ENCODE peak calls at places on chromosomes 7 and 10, in nine cellular contexts. V is GM23338, K is AG09309, S is pancreas, C is astrocyte of the cerebellum, U is cardiac muscle cell, N is lower leg skin, X is PC-9, G is A673. M is an unnamed sample.

GRCh38 chr10:132879408-132880147 is 62.8 kb downstream of the CFAP46 start:
- DNase-seq in V (no peak), K (no peak), S (no peak), C (no peak), U (no peak), N (peak), X (no peak), G (no peak), M (no peak)

GRCh38 chr7:139777304-139777890 is 401 bp downstream of the HIPK2 start:
- DNase-seq in V (peak), K (no peak), S (peak), C (no peak), U (peak), N (no peak), X (no peak), G (peak), M (no peak)

GRCh38 chr7:108541493-108541892 is 15.6 kb upstream of the PNPLA8 start:
- DNase-seq in V (peak), K (no peak), S (no peak), C (no peak), U (no peak), N (no peak), X (no peak), G (no peak), M (no peak)

GRCh38 chr10:95116869-95117269 is 47.6 kb upstream of the CYP2C8 start:
- DNase-seq in V (no peak), K (no peak), S (no peak), C (no peak), U (no peak), N (no peak), X (no peak), G (no peak), M (no peak)

GRCh38 chr10:11560076-11560709 is 51.3 kb downstream of the USP6NL start:
- DNase-seq in V (no peak), K (no peak), S (no peak), C (no peak), U (no peak), N (no peak), X (no peak), G (no peak), M (peak)

GRCh38 chr10:117464176-117464575 is 78.4 kb upstream of the EMX2 start:
- DNase-seq in V (no peak), K (no peak), S (no peak), C (no peak), U (no peak), N (no peak), X (no peak), G (no peak), M (no peak)

GRCh38 chr7:138887872-138888656 is 90.1 kb upstream of the ATP6V0A4 start:
- DNase-seq in V (no peak), K (no peak), S (no peak), C (no peak), U (no peak), N (no peak), X (no peak), G (no peak), M (no peak)

GRCh38 chr7:38229386-38229785 is 44.0 kb downstream of the TARP start:
- DNase-seq in V (no peak), K (peak), S (no peak), C (peak), U (no peak), N (no peak), X (no peak), G (no peak), M (no peak)

GRCh38 chr7:117656806-117657205 is 177.0 kb downstream of the CFTR start:
- DNase-seq in V (no peak), K (no peak), S (no peak), C (no peak), U (no peak), N (no peak), X (no peak), G (no peak), M (no peak)
- TF ChIP-seq CTCF in V (no peak), K (no peak), S (no peak), C (no peak), U (no peak), N (no peak), X (no peak), G (no peak), M (no peak)

DNA sequence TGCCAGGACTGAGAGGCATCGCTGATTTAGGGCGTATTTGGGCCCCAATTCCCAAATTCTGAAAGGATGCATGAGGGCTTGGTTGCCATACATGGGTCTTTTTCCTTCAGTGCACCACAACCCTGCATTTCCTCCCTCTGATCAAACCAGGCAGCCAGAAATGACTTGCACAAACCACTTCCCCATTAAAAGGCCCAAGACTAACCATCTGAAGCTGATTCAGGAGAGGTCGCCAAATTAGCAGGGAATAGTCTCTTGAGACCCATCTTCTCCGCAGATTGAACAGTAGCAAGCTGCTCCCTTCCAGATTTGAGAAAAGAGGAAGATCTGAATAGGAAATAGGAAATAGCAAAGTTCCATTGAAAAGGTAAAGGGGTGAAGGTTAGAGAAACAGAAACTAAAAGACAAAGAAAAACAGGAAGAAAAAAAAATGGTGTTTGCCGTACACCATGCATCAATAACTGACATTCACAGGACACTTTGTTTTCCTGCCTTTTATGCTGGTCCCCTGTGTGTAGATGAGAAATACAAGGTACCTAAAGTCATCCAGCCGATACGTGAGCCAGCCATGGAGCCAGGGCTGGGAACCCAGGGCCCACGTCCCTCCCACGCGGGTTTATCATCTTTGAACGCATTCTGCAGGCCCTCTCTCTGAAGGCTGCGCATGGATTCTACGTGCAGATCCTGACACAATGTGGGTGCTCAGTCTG is 268.3 kb upstream of the NPVF start:
- DNase-seq in V (no peak), K (no peak), S (no peak), C (no peak), U (no peak), N (no peak), X (no peak), G (no peak), M (no peak)
- H3K4me3 ChIP-seq in V (no peak), K (no peak), S (no peak), C (no peak), U (no peak), N (no peak), X (no peak), G (no peak), M (no peak)

GRCh38 chr7:47225387-47226170 is 356.3 kb downstream of the TNS3 start:
- DNase-seq in V (no peak), K (peak), S (no peak), C (no peak), U (no peak), N (peak), X (no peak), G (no peak), M (no peak)

GRCh38 chr7:47231081-47231480 is 350.8 kb downstream of the TNS3 start:
- DNase-seq in V (no peak), K (no peak), S (no peak), C (no peak), U (no peak), N (peak), X (no peak), G (no peak), M (no peak)

GRCh38 chr7:47226688-47227087 is 355.2 kb downstream of the TNS3 start:
- DNase-seq in V (no peak), K (no peak), S (no peak), C (no peak), U (no peak), N (peak), X (no peak), G (no peak), M (no peak)

GRCh38 chr7:47228386-47229014 is 353.4 kb downstream of the TNS3 start:
- DNase-seq in V (peak), K (no peak), S (no peak), C (no peak), U (no peak), N (peak), X (no peak), G (no peak), M (peak)

DNA sequence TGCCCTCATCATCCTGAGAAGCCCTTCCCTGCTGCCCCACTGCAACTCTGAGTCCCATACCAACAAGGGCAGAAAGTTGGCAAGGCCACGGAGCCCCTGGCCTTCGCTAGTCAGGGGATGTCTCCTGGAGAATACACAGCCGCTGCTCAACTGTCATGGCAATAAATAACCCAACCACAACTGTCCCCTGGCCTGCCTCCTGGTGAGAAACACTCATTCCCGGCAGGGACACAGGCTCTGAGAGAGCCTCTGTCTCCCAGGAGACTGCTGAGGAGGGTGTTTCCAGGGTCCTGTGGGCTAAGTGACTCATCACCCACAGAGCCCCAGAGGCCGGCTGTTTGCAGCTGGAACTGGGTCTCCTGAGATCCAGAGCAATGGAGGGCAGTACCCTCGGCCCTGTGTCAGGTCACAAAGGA is 354.1 kb downstream of the TNS3 start:
- DNase-seq in V (no peak), K (peak), S (no peak), C (peak), U (no peak), N (peak), X (no peak), G (peak), M (no peak)
- TF ChIP-seq CTCF in V (no peak), K (no peak), S (no peak), C (no peak), U (no peak), N (no peak), X (no peak), G (no peak), M (no peak)

GRCh38 chr10:92970301-92971070 is 90.1 kb upstream of the CYP26C1 start:
- DNase-seq in V (no peak), K (no peak), S (no peak), C (peak), U (no peak), N (no peak), X (no peak), G (no peak), M (no peak)

GRCh38 chr10:92969151-92969550 is 91.4 kb upstream of the CYP26C1 start:
- DNase-seq in V (no peak), K (no peak), S (no peak), C (no peak), U (no peak), N (no peak), X (no peak), G (no peak), M (no peak)

GRCh38 chr10:92961638-92962037 is 99.0 kb upstream of the CYP26C1 start:
- DNase-seq in V (no peak), K (no peak), S (no peak), C (no peak), U (no peak), N (no peak), X (no peak), G (no peak), M (no peak)

DNA sequence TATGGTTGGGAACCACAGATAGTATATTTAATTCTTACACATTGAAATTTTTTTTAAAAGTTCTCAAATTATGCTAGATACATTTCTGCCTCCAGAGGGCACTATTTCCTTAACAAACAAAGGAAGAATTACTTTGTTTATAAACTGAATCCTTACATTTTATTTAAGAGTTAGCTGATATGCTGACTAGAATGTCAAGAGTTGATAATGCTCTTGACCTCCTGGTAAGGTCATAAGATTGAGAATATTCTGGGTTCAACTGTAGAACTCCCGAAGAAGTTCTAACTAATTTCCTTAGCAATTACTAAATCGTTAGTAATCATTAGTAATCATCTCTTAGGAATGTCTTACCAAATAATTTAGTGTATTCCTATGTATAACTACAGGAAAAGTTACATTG is 95.3 kb upstream of the CYP26C1 start:
- DNase-seq in V (peak), K (no peak), S (no peak), C (peak), U (peak), N (no peak), X (peak), G (peak), M (peak)
- H3K4me3 ChIP-seq in V (no peak), K (no peak), S (no peak), C (no peak), U (no peak), N (no peak), X (no peak), G (no peak), M (no peak)

GRCh38 chr7:137337902-137338301 is 5.6 kb downstream of the PTN start:
- DNase-seq in V (peak), K (no peak), S (no peak), C (no peak), U (no peak), N (no peak), X (no peak), G (no peak), M (no peak)
- TF ChIP-seq CTCF in V (peak), K (no peak), S (no peak), C (no peak), U (no peak), N (no peak), X (peak), G (peak), M (peak)

GRCh38 chr7:129497156-129497555 is 5.2 kb upstream of the SMKR1 start:
- DNase-seq in V (no peak), K (no peak), S (no peak), C (no peak), U (no peak), N (peak), X (no peak), G (no peak), M (no peak)

GRCh38 chr7:129496653-129497052 is 5.7 kb upstream of the SMKR1 start:
- DNase-seq in V (no peak), K (no peak), S (no peak), C (no peak), U (no peak), N (peak), X (no peak), G (no peak), M (no peak)

GRCh38 chr7:129499915-129500463 is 2.3 kb upstream of the SMKR1 start:
- DNase-seq in V (no peak), K (no peak), S (no peak), C (no peak), U (no peak), N (peak), X (no peak), G (no peak), M (no peak)

GRCh38 chr7:129495987-129496386 is 6.3 kb upstream of the SMKR1 start:
- DNase-seq in V (no peak), K (no peak), S (no peak), C (no peak), U (no peak), N (no peak), X (no peak), G (no peak), M (no peak)

GRCh38 chr7:129498021-129498420 is 4.3 kb upstream of the SMKR1 start:
- DNase-seq in V (no peak), K (no peak), S (no peak), C (no peak), U (no peak), N (peak), X (no peak), G (no peak), M (no peak)
- H3K4me3 ChIP-seq in V (no peak), K (no peak), S (no peak), C (no peak), U (no peak), N (no peak), X (no peak), G (no peak), M (no peak)